ENCODE peak calls at places on chromosomes 16 and 17, in five cellular contexts. One of them, this sample, is unnamed.

GRCh38 chr16:50369133-50369804 is 481 bp upstream of the BRD7 start:
- DNase-seq in GM12878: no peak
- DNase-seq in K562: peak
- DNase-seq in GM12892: no peak
- DNase-seq in H1: no peak
- DNase-seq in this sample: no peak

GRCh38 chr16:50263940-50264929 is 2.1 kb upstream of the ADCY7 start:
- DNase-seq in H1: no peak
- DNase-seq in GM12878: peak
- DNase-seq in GM12892: no peak
- DNase-seq in K562: peak
- DNase-seq in this sample: no peak

GRCh38 chr17:54899721-54900456 is 763 bp upstream of the TOM1L1 start:
- DNase-seq in H1: peak
- DNase-seq in K562: peak
- DNase-seq in GM12892: no peak
- DNase-seq in GM12878: no peak
- DNase-seq in this sample: no peak

GRCh38 chr16:5314377-5314776 is 216.8 kb upstream of the EEF2KMT start:
- DNase-seq in K562: no peak
- DNase-seq in GM12878: no peak
- DNase-seq in GM12892: no peak
- DNase-seq in H1: no peak
- DNase-seq in this sample: no peak

GRCh38 chr17:2777242-2777867 is 18.9 kb upstream of the RAP1GAP2 start:
- DNase-seq in K562: no peak
- DNase-seq in GM12878: no peak
- DNase-seq in GM12892: no peak
- DNase-seq in H1: no peak
- DNase-seq in this sample: no peak

GRCh38 chr16:81560979-81561657 is 116.5 kb downstream of the CMIP start:
- DNase-seq in H1: no peak
- DNase-seq in GM12892: no peak
- DNase-seq in K562: no peak
- DNase-seq in GM12878: no peak
- DNase-seq in this sample: no peak

GRCh38 chr17:7260601-7261376 is 1.5 kb downstream of the CLDN7 start:
- DNase-seq in GM12892: no peak
- DNase-seq in H1: no peak
- DNase-seq in GM12878: no peak
- DNase-seq in K562: no peak
- DNase-seq in this sample: peak

GRCh38 chr16:59634951-59635350 is 900.8 kb upstream of the GOT2 start:
- DNase-seq in GM12892: no peak
- DNase-seq in H1: no peak
- DNase-seq in K562: no peak
- DNase-seq in GM12878: no peak
- DNase-seq in this sample: no peak

GRCh38 chr17:74780443-74781238 is 4.5 kb upstream of the NAT9 start:
- DNase-seq in GM12878: no peak
- DNase-seq in K562: peak
- DNase-seq in GM12892: no peak
- DNase-seq in H1: no peak
- DNase-seq in this sample: no peak

GRCh38 chr16:47018223-47018891 is 44.9 kb upstream of the DNAJA2 start:
- DNase-seq in GM12892: peak
- DNase-seq in GM12878: peak
- DNase-seq in H1: no peak
- DNase-seq in K562: peak
- DNase-seq in this sample: peak

GRCh38 chr16:7405166-7405565 is 72.5 kb downstream of the RBFOX1 start:
- DNase-seq in GM12892: no peak
- DNase-seq in K562: peak
- DNase-seq in H1: no peak
- DNase-seq in GM12878: no peak
- DNase-seq in this sample: no peak

GRCh38 chr17:45221081-45221996 is at the start of gene FMNL1:
- DNase-seq in H1: no peak
- DNase-seq in GM12878: no peak
- DNase-seq in K562: peak
- DNase-seq in GM12892: peak
- DNase-seq in this sample: no peak

GRCh38 chr17:17870292-17870691 is 33.5 kb upstream of the SREBF1 start:
- DNase-seq in GM12892: no peak
- DNase-seq in K562: no peak
- DNase-seq in GM12878: no peak
- DNase-seq in H1: no peak
- DNase-seq in this sample: no peak

GRCh38 chr17:47875011-47875471 is 21.0 kb upstream of the SP2 start:
- DNase-seq in H1: no peak
- DNase-seq in GM12878: no peak
- DNase-seq in GM12892: no peak
- DNase-seq in K562: no peak
- DNase-seq in this sample: no peak

GRCh38 chr16:34803683-34804416 is 1344.4 kb downstream of the TP53TG3F start:
- DNase-seq in GM12878: no peak
- DNase-seq in K562: no peak
- DNase-seq in GM12892: no peak
- DNase-seq in H1: no peak
- DNase-seq in this sample: no peak

GRCh38 chr16:55039511-55039910 is 108.8 kb downstream of the IRX5 start:
- DNase-seq in GM12878: no peak
- DNase-seq in H1: no peak
- DNase-seq in K562: no peak
- DNase-seq in GM12892: no peak
- DNase-seq in this sample: no peak

GRCh38 chr17:81621494-81622230 is 15.2 kb downstream of the NPLOC4 start:
- DNase-seq in GM12878: no peak
- DNase-seq in GM12892: no peak
- DNase-seq in K562: no peak
- DNase-seq in H1: no peak
- DNase-seq in this sample: no peak

GRCh38 chr17:28384281-28385036 is 13.0 kb downstream of the SARM1 start:
- DNase-seq in GM12878: no peak
- DNase-seq in K562: peak
- DNase-seq in GM12892: peak
- DNase-seq in H1: no peak
- DNase-seq in this sample: peak

GRCh38 chr16:14301150-14302030 is 230.3 kb downstream of the MRTFB start:
- DNase-seq in GM12892: no peak
- DNase-seq in K562: peak
- DNase-seq in GM12878: no peak
- DNase-seq in H1: no peak
- DNase-seq in this sample: no peak

GRCh38 chr17:72422505-72423285 is 301.9 kb downstream of the SOX9 start:
- DNase-seq in GM12892: peak
- DNase-seq in GM12878: peak
- DNase-seq in K562: peak
- DNase-seq in H1: no peak
- DNase-seq in this sample: peak

GRCh38 chr16:50671644-50672260 is 9.4 kb downstream of the SNX20 start:
- DNase-seq in GM12878: no peak
- DNase-seq in H1: no peak
- DNase-seq in GM12892: no peak
- DNase-seq in K562: peak
- DNase-seq in this sample: no peak

GRCh38 chr16:77437859-77438258 is 3.0 kb upstream of the ADAMTS18 start:
- DNase-seq in GM12878: no peak
- DNase-seq in GM12892: no peak
- DNase-seq in K562: no peak
- DNase-seq in H1: no peak
- DNase-seq in this sample: no peak

GRCh38 chr16:19085679-19086200 is 18.3 kb downstream of the COQ7 start:
- DNase-seq in GM12878: no peak
- DNase-seq in H1: no peak
- DNase-seq in K562: peak
- DNase-seq in GM12892: no peak
- DNase-seq in this sample: no peak

GRCh38 chr17:4366312-4367063 is at the start of gene UBE2G1:
- DNase-seq in H1: peak
- DNase-seq in GM12892: peak
- DNase-seq in K562: peak
- DNase-seq in GM12878: peak
- DNase-seq in this sample: peak

GRCh38 chr17:4364622-4365041 is 1.8 kb downstream of the UBE2G1 start:
- DNase-seq in GM12892: no peak
- DNase-seq in H1: no peak
- DNase-seq in K562: peak
- DNase-seq in GM12878: no peak
- DNase-seq in this sample: no peak

GRCh38 chr17:4362141-4362540 is 4.3 kb downstream of the UBE2G1 start:
- DNase-seq in K562: no peak
- DNase-seq in GM12878: no peak
- DNase-seq in H1: no peak
- DNase-seq in GM12892: no peak
- DNase-seq in this sample: no peak

GRCh38 chr17:4365628-4366311 is 705 bp downstream of the UBE2G1 start:
- DNase-seq in K562: peak
- DNase-seq in H1: no peak
- DNase-seq in GM12892: no peak
- DNase-seq in GM12878: no peak
- DNase-seq in this sample: no peak

DNA sequence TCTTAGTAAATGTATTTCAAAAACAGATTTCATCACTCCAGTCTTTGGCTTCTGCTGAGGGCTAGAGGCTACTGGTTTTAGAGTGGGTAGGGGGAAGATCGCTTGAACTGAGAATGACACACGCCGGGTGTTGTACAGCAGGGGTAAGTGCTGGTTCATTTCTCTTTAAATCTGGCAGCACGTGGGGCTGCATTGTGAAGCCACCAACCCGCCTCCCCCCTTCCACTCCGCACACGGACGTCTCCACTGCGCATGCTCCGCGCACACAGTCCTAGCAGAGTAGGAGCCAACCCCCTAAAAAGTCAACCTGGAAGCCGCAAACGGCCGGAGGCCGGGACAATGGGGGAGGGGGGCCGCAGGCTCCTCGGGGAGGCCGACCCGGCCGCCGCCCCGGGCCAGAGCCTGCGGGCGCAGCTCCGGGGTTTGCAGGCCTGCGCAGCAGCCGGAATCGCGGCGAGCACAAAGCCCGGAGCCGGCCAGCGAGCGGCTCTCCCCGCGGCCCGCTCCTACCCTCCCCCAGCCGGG is 1.3 kb downstream of the UBE2G1 start:
- DNase-seq in H1: peak
- DNase-seq in K562: peak
- DNase-seq in GM12878: peak
- DNase-seq in GM12892: peak
- DNase-seq in this sample: peak
- TF ChIP-seq POLR2AphosphoS5 in H1: peak
- TF ChIP-seq POLR2AphosphoS5 in K562: no peak
- TF ChIP-seq POLR2AphosphoS5 in GM12878: peak
- TF ChIP-seq POLR2AphosphoS5 in GM12892: no peak
- TF ChIP-seq POLR2AphosphoS5 in this sample: peak

DNA sequence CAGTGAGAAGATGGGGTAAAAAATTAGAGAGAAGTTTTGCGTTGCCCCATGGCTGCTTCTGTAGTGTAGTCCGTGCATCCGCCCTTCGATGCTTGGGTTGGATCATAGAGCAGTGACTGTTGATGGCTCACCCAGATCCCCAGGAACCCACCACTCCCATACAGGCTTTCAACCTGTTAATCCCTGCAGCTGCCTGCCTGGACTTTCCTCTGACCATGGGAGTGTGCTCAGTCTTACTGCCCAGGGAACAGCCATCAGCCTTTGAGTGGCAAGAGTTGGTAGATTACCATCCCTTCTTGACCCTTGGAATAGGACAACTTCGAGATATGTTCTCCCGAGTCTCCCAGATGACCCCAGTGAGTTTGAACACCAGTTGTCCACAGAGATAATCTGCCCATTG is 299.5 kb upstream of the HSBP1 start:
- DNase-seq in K562: no peak
- DNase-seq in H1: no peak
- DNase-seq in GM12892: no peak
- DNase-seq in GM12878: no peak
- DNase-seq in this sample: no peak
- TF ChIP-seq POLR2A in K562: no peak
- TF ChIP-seq POLR2A in H1: no peak
- TF ChIP-seq POLR2A in GM12892: no peak
- TF ChIP-seq POLR2A in GM12878: no peak
- TF ChIP-seq POLR2A in this sample: no peak

DNA sequence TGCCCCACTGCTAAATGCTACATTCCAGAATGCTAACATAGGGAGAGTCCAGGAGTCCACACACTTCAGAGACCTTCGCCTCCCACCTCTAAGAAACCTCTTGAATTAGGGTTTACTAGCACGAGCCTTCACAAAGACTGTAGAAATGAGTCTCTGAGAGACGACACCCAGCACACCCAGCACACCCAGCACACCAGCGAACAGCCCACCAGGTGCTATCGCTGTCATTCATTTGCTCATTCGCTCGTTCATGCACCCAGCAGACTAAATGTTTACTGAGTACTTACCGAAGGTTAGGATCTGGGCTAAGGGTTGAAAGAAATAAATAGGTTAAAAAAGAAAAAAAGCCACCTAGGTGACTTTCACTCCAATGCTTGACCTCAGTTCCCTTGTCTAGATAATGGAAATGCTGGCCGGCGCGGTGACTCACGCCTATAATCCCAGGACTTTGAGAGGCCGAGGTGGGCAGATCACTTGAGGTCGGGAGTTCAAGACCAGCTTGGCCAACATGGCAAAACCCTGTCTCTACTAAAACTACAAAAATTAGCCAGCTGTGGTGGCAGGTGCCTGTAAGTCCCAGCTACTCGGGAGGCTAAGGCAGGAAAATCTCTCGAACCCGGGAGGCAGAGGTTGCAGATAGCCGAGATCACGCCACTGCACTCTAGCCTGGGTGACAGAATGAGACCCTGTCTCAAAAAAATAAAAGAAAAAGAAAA is 100.8 kb downstream of the ADCY9 start:
- DNase-seq in H1: no peak
- DNase-seq in GM12878: no peak
- DNase-seq in GM12892: no peak
- DNase-seq in K562: peak
- DNase-seq in this sample: no peak
- TF ChIP-seq TAF1 in H1: no peak
- TF ChIP-seq TAF1 in GM12878: no peak
- TF ChIP-seq TAF1 in GM12892: no peak
- TF ChIP-seq TAF1 in K562: no peak
- TF ChIP-seq TAF1 in this sample: no peak

GRCh38 chr17:49779730-49780220 is 8.7 kb upstream of the KAT7 start:
- DNase-seq in GM12892: no peak
- DNase-seq in GM12878: no peak
- DNase-seq in K562: peak
- DNase-seq in H1: no peak
- DNase-seq in this sample: no peak
- TF ChIP-seq POLR2AphosphoS5 in GM12892: no peak
- TF ChIP-seq POLR2AphosphoS5 in GM12878: no peak
- TF ChIP-seq POLR2AphosphoS5 in K562: no peak
- TF ChIP-seq POLR2AphosphoS5 in H1: no peak
- TF ChIP-seq POLR2AphosphoS5 in this sample: no peak

GRCh38 chr17:76478097-76478496 is 10.7 kb downstream of the AANAT start:
- DNase-seq in GM12878: no peak
- DNase-seq in H1: no peak
- DNase-seq in K562: no peak
- DNase-seq in GM12892: no peak
- DNase-seq in this sample: no peak
- TF ChIP-seq POLR2A in GM12878: no peak
- TF ChIP-seq POLR2A in H1: no peak
- TF ChIP-seq POLR2A in K562: no peak
- TF ChIP-seq POLR2A in GM12892: no peak
- TF ChIP-seq POLR2A in this sample: no peak

This sample was measured in GM12891.